ENCODE peak calls at places on chromosomes 4 and X, in four cellular contexts. N is GM06990, T is heart right ventricle, R is suprapubic skin. K is an unnamed sample.
A peak's percentile ranks its signal among the peaks of the same experiment; 100 is the strongest.

GRCh38 chr4:133151681-133152329 is 2.7 kb downstream of the PCDH10 start:
- DNase-seq in N (no peak), T (no peak), R (no peak), K (no peak)

GRCh38 chr4:7967501-7968261 is 28.0 kb upstream of the AFAP1 start:
- DNase-seq in N (no peak), T (no peak), R (no peak), K (no peak)

GRCh38 chr4:65670331-65671031 is at the start of gene EPHA5:
- DNase-seq in N (no peak), T (peak; percentile 22), R (peak; percentile 73), K (no peak)

GRCh38 chrX:135977611-135978010 is 3.8 kb upstream of the MMGT1 start:
- DNase-seq in N (no peak), T (no peak), R (no peak), K (no peak)

GRCh38 chr4:1018147-1019020 is 7.0 kb downstream of the FGFRL1 start:
- DNase-seq in N (no peak), T (no peak), R (no peak), K (no peak)

GRCh38 chr4:65521666-65522065 is 148.6 kb downstream of the EPHA5 start:
- DNase-seq in N (no peak), T (no peak), R (no peak), K (no peak)

GRCh38 chrX:1205681-1206611 is 6.5 kb downstream of the CRLF2 start:
- DNase-seq in N (peak; percentile 71), T (peak; percentile 37), R (no peak), K (no peak)

GRCh38 chr4:53777244-53777984 is 186.1 kb upstream of the LNX1 start:
- DNase-seq in N (no peak), T (no peak), R (no peak), K (no peak)

GRCh38 chr4:18022572-18023039 is 1.1 kb upstream of the LCORL start:
- DNase-seq in N (no peak), T (no peak), R (no peak), K (no peak)

GRCh38 chrX:12906392-12906791 is at the start of gene TLR8:
- DNase-seq in N (no peak), T (no peak), R (no peak), K (no peak)

GRCh38 chrX:138847930-138848329 is 136.4 kb upstream of the FGF13 start:
- DNase-seq in N (no peak), T (no peak), R (no peak), K (no peak)

GRCh38 chrX:71111141-71111843 is at the start of gene IL2RG:
- DNase-seq in N (peak; percentile 75), T (no peak), R (no peak), K (peak; percentile 77)

GRCh38 chr4:41141910-41142309 is 72.4 kb downstream of the APBB2 start:
- DNase-seq in N (no peak), T (no peak), R (no peak), K (no peak)

GRCh38 chr4:140069068-140069467 is 84.9 kb downstream of the MAML3 start:
- DNase-seq in N (no peak), T (no peak), R (no peak), K (no peak)

GRCh38 chr4:85823295-85823694 is 348.3 kb downstream of the ARHGAP24 start:
- DNase-seq in N (no peak), T (peak; percentile 64), R (no peak), K (no peak)

GRCh38 chrX:154327026-154327820 is 31.6 kb downstream of the TKTL1 start:
- DNase-seq in N (no peak), T (no peak), R (no peak), K (no peak)

GRCh38 chr4:133186210-133186609 is 37.1 kb downstream of the PCDH10 start:
- DNase-seq in N (no peak), T (no peak), R (no peak), K (no peak)

GRCh38 chr4:94534401-94535312 is 82.9 kb downstream of the PDLIM5 start:
- DNase-seq in N (no peak), T (no peak), R (no peak), K (peak; percentile 47)

GRCh38 chrX:9873952-9874351 is 87.7 kb downstream of the SHROOM2 start:
- DNase-seq in N (peak; percentile 30), T (no peak), R (no peak), K (no peak)

GRCh38 chr4:184417802-184418511 is 56.4 kb downstream of the IRF2 start:
- DNase-seq in N (peak; percentile 72), T (no peak), R (no peak), K (no peak)

GRCh38 chr4:123340381-123340701 is 56.3 kb upstream of the SPRY1 start:
- DNase-seq in N (no peak), T (no peak), R (no peak), K (no peak)

GRCh38 chrX:13897571-13897970 is 80.7 kb upstream of the GPM6B start:
- DNase-seq in N (no peak), T (no peak), R (no peak), K (no peak)

GRCh38 chrX:70087857-70088256 is 25.6 kb downstream of the OTUD6A start:
- DNase-seq in N (no peak), T (no peak), R (no peak), K (no peak)

GRCh38 chrX:150688911-150689451 is 4.2 kb upstream of the MTMR1 start:
- DNase-seq in N (no peak), T (no peak), R (no peak), K (no peak)

GRCh38 chr4:2285665-2286381 is 23.9 kb upstream of the MXD4 start:
- DNase-seq in N (no peak), T (no peak), R (peak; percentile 45), K (no peak)

GRCh38 chr4:1336079-1336478 is 10.9 kb upstream of the UVSSA start:
- DNase-seq in N (no peak), T (no peak), R (no peak), K (no peak)

GRCh38 chr4:138455097-138455496 is 212.9 kb upstream of the SLC7A11 start:
- DNase-seq in N (no peak), T (no peak), R (no peak), K (no peak)

GRCh38 chr4:37537484-37537883 is 148.7 kb downstream of the RELL1 start:
- DNase-seq in N (no peak), T (no peak), R (no peak), K (no peak)

GRCh38 chr4:166324321-166324720 is 451.3 kb downstream of the TLL1 start:
- DNase-seq in N (no peak), T (no peak), R (no peak), K (no peak)

DNA sequence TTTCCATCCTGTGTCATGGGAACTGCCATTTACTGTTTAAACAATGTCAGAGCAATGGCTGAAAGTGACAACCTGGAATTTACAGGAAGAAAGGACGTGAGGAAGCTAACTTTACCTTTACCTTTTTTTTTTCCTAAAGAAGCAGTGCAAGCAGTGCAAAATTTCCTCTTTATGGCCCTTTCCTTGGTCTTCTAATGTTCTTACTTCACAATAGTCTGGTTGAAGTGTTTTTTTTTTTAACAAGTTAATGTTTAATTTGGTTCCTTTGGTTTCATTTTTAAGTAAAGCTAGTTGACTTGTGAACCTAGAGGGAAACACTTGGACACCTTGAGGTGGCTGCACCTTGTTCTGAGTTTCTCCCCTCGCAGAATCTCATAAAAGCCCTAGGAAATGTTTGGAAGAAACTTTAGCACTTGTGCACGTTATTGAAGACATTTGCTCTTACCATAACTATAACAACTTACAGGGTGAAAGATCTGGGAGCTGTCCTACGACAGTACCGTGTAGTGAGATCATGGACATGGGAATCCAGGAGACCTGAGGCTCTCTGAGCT is 1.8 kb downstream of the SGMS2 start:
- DNase-seq in N (no peak), T (no peak), R (no peak), K (no peak)
- H3K4me3 ChIP-seq in N (no peak overlapping the region), T (peak overlapping the region; percentile 69), R (peak overlapping the region; percentile 93), K (no peak overlapping the region)

DNA sequence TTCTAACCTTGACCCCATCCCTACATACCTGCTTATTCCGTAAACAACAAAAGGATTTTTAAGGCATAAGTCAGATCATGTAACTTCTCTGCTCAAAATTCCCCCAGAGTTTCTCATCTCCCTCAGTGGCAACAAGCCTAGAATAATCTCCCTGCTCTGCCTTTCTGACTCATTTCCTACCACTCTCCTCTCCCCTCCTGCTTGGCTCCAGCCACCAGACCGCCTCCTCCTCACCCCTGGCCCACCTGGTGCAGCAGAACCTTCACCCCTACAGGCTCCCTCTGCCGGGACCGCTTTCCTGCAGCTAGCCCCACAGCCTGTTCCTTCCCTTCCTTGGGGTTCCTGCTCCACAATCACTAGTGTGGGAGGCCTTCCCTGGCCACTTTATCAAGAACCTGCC is 32.1 kb downstream of the TSPAN5 start:
- DNase-seq in N (no peak), T (peak; percentile 19), R (no peak), K (no peak)
- H3K4me3 ChIP-seq in N (no peak overlapping the region), T (no peak overlapping the region), R (no peak overlapping the region), K (no peak overlapping the region)

DNA sequence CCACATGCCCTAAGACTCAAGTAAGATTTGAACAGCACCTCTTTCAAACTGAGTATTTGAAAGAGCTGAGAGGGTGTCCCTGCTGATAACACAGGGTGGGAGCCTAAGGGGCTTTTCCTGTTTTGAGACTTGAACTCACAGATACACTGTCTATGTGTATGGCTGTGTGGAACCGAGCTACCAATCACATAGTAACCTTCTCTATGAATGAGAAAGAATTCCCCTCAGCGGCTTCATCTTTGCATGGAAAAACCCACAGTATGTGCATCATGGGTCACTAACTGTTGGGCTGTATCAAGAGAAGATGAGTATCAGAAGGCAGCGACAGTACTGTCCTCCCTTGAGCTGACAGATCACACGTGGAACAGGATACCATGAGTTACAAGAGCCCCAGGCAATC is 336.3 kb downstream of the AFF2 start:
- DNase-seq in N (no peak), T (no peak), R (no peak), K (no peak)
- H3K4me3 ChIP-seq in N (no peak overlapping the region), T (no peak overlapping the region), R (no peak overlapping the region), K (no peak overlapping the region)

GRCh38 chrX:30589146-30589888 is 11.8 kb upstream of the TASL start:
- DNase-seq in N (no peak), T (no peak), R (no peak), K (no peak)

GRCh38 chrX:30590368-30590767 is 12.8 kb upstream of the TASL start:
- DNase-seq in N (no peak), T (no peak), R (no peak), K (no peak)

GRCh38 chrX:30597258-30598012 is 19.9 kb upstream of the TASL start:
- DNase-seq in N (peak; percentile 56), T (no peak), R (no peak), K (peak; percentile 58)

GRCh38 chrX:30592846-30593245 is 15.3 kb upstream of the TASL start:
- DNase-seq in N (no peak), T (no peak), R (no peak), K (no peak)

GRCh38 chrX:30593435-30594200 is 16.1 kb upstream of the TASL start:
- DNase-seq in N (no peak), T (no peak), R (no peak), K (peak; percentile 42)
- H3K4me3 ChIP-seq in N (no peak overlapping the region), T (no peak overlapping the region), R (no peak overlapping the region), K (no peak overlapping the region)

GRCh38 chr4:159012381-159012780 is 90.5 kb upstream of the RAPGEF2 start:
- DNase-seq in N (no peak), T (no peak), R (no peak), K (no peak)
- H3K4me3 ChIP-seq in N (no peak overlapping the region), T (no peak overlapping the region), R (no peak overlapping the region), K (no peak overlapping the region)

GRCh38 chr4:120821986-120822385 is 100.5 kb downstream of the PRDM5 start:
- DNase-seq in N (no peak), T (no peak), R (no peak), K (no peak)

GRCh38 chr4:120815361-120815760 is 107.2 kb downstream of the PRDM5 start:
- DNase-seq in N (no peak), T (no peak), R (no peak), K (no peak)

GRCh38 chr4:120812216-120812615 is 110.3 kb downstream of the PRDM5 start:
- DNase-seq in N (no peak), T (no peak), R (no peak), K (no peak)

GRCh38 chr4:120819816-120820437 is 102.6 kb downstream of the PRDM5 start:
- DNase-seq in N (no peak), T (no peak), R (no peak), K (no peak)

GRCh38 chr4:120816385-120816784 is 106.1 kb downstream of the PRDM5 start:
- DNase-seq in N (no peak), T (no peak), R (no peak), K (no peak)
- H3K4me3 ChIP-seq in N (no peak overlapping the region), T (no peak overlapping the region), R (peak overlapping the region; percentile 16), K (no peak overlapping the region)